ENCODE peak calls at places on chromosomes 6 and 20, in four cellular contexts. U is SK-N-SH, A is transverse colon, O is H1. Y is an unnamed sample.
A peak's percentile ranks its signal among the peaks of the same experiment; 100 is the strongest.

GRCh38 chr20:41411458-41411857 is 44.8 kb upstream of the EMILIN3 start:
- DNase-seq in A (no peak), O (no peak), U (no peak), Y (no peak)

GRCh38 chr6:43968110-43968965 is 158.9 kb downstream of the MRPL14 start:
- DNase-seq in U (peak; percentile 69), O (peak; percentile 52), A (no peak), Y (no peak)

GRCh38 chr6:91173651-91174050 is 586.8 kb upstream of the MAP3K7 start:
- DNase-seq in U (no peak), O (no peak), A (no peak), Y (no peak)

GRCh38 chr20:32315885-32316284 is 38.4 kb downstream of the KIF3B start:
- DNase-seq in O (no peak), U (no peak), A (no peak), Y (no peak)

GRCh38 chr20:13788167-13788834 is 3.5 kb downstream of the NDUFAF5 start:
- DNase-seq in U (peak; percentile 58), A (peak; percentile 35), O (no peak), Y (no peak)

GRCh38 chr6:45590225-45590624 is 212.5 kb upstream of the SUPT3H start:
- DNase-seq in O (peak; percentile 10), A (no peak), U (no peak), Y (no peak)

GRCh38 chr6:118656822-118657451 is 5.5 kb upstream of the CEP85L start:
- DNase-seq in A (no peak), O (no peak), U (no peak), Y (no peak)

GRCh38 chr6:38178584-38178886 is 359.0 kb downstream of the ZFAND3 start:
- DNase-seq in O (no peak), A (no peak), U (no peak), Y (peak; percentile 35)

GRCh38 chr20:43460830-43461200 is 3.1 kb downstream of the SRSF6 start:
- DNase-seq in A (no peak), U (no peak), O (no peak), Y (no peak)

GRCh38 chr6:169724554-169725269 is 412 bp upstream of the PHF10 start:
- DNase-seq in U (peak; percentile 97), O (peak; percentile 84), A (peak; percentile 59), Y (peak; percentile 93)

GRCh38 chr20:9079038-9079731 is 10.3 kb downstream of the PLCB4 start:
- DNase-seq in O (no peak), U (no peak), A (no peak), Y (no peak)

GRCh38 chr6:137076277-137077068 is 31.7 kb upstream of the IL20RA start:
- DNase-seq in A (peak; percentile 80), U (peak; percentile 65), O (peak; percentile 75), Y (peak; percentile 87)

GRCh38 chr6:64774881-64775280 is 932.1 kb downstream of the EYS start:
- DNase-seq in O (no peak), U (no peak), A (no peak), Y (no peak)

GRCh38 chr20:5719861-5720401 is 30.3 kb upstream of the SHLD1 start:
- DNase-seq in U (no peak), O (no peak), A (no peak), Y (no peak)

GRCh38 chr20:380763-381580 is 412 bp downstream of the TRIB3 start:
- DNase-seq in O (peak; percentile 86), U (peak; percentile 87), A (peak; percentile 58), Y (peak; percentile 93)
- TF ChIP-seq POLR2AphosphoS5 in O (no peak), U (no peak), A (no peak), Y (peak; percentile 79)

DNA sequence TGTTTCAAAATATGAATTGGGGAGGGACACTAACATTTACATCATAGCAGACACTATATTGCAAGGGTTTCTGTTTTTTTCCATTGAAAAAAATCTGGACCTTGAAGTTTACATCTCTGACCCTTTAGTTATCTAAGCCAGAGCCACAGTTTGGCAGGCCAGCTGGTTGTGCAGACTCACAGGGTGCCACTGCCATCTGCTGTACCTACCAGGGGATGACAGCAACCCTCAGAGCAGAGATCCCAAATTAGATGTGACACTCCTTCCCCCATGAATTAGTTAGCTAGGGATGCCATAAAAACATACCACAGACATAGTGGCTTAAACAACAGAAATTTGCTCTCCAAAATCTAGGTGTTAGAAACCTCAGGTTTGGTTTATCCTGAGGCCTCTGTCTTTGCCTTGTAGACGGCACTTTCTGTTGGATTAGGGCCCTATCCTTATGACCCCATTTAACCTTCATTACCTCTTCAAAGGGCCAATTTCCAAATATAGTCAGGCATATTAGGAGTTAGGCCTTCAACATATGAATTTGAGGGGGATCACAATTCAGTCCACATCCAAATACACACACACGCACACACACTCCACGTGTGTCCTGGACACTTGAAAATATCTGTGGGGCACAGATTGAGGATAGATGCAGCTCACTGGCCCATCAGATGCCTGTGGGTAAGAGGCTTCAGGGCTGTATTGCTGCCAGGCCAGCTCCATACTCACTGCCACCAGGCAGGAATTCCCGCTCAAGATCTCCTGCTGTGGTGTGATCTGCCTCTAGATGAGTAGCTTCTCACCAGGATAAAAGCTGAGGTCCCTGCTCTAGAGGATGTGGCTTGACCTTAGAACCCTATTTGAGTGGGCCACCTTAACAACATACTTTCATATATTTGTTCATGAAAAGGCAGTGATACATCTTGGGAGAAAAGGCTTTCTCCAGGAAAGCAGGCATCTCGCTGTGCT is 166.1 kb upstream of the RNF217 start:
- DNase-seq in A (no peak), O (peak; percentile 49), U (no peak), Y (no peak)
- TF ChIP-seq CTCF in A (no peak), O (peak; percentile 78), U (peak; percentile 32), Y (no peak)

GRCh38 chr20:16491277-16491912 is 81.9 kb downstream of the KIF16B start:
- DNase-seq in U (no peak), A (peak; percentile 36), O (no peak), Y (no peak)

GRCh38 chr20:16488086-16488485 is 85.2 kb downstream of the KIF16B start:
- DNase-seq in O (no peak), A (no peak), U (no peak), Y (no peak)

GRCh38 chr20:16486532-16486931 is 86.7 kb downstream of the KIF16B start:
- DNase-seq in U (no peak), O (no peak), A (no peak), Y (no peak)

GRCh38 chr20:16493486-16493885 is 79.8 kb downstream of the KIF16B start:
- DNase-seq in A (no peak), O (no peak), U (no peak), Y (no peak)

DNA sequence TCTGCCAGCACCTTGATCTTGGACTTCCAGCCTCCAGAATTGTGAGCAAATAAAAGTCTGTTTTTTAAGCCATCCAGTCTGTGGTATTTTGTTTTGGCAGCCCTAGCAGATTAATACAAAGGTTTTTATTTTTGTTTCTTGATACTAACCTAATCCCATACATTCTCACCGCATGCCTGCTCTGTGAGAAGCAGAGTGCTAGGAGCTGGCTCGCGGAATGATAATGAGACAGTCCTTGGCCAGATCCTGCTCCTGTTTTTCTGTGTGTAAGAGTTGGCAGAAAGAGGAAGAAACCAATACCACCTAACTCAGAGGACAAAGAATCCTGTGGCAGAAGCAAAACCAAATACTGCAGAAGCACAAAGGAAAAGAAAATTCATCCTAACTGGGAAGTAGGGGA is 82.6 kb downstream of the KIF16B start:
- DNase-seq in O (no peak), U (no peak), A (no peak), Y (no peak)
- TF ChIP-seq POLR2AphosphoS5 in O (no peak), U (no peak), A (no peak), Y (no peak)

GRCh38 chr6:159461266-159461665 is 231.8 kb downstream of the SOD2 start:
- DNase-seq in U (no peak), A (no peak), O (no peak), Y (no peak)

GRCh38 chr6:159462446-159462845 is 230.6 kb downstream of the SOD2 start:
- DNase-seq in U (no peak), A (no peak), O (no peak), Y (no peak)

GRCh38 chr6:159461998-159462397 is 231.0 kb downstream of the SOD2 start:
- DNase-seq in O (no peak), U (no peak), A (no peak), Y (no peak)

GRCh38 chr6:159464827-159465226 is 228.2 kb downstream of the SOD2 start:
- DNase-seq in U (no peak), A (no peak), O (no peak), Y (no peak)

GRCh38 chr6:159463440-159463839 is 229.6 kb downstream of the SOD2 start:
- DNase-seq in A (no peak), O (no peak), U (peak; percentile 31), Y (no peak)
- TF ChIP-seq CTCF in A (no peak), O (no peak), U (peak; percentile 60), Y (peak; percentile 6)

GRCh38 chr6:30613251-30614043 is 3.6 kb downstream of the PPP1R10 start:
- DNase-seq in A (no peak), O (no peak), U (no peak), Y (no peak)
- TF ChIP-seq POLR2AphosphoS5 in A (no peak), O (no peak), U (no peak), Y (no peak)

Y was measured in spleen.